ENCODE peak calls at places on chromosomes 4 and X, in five cellular contexts. N, P, K, F and V are unnamed samples.

GRCh38 chr4:127103723-127104122 is 529.0 kb upstream of the INTU start:
- DNase-seq in N (no peak), P (no peak), K (no peak), F (no peak), V (no peak)

GRCh38 chr4:176883681-176884418 is 91.1 kb upstream of the VEGFC start:
- DNase-seq in N (no peak), P (no peak), K (no peak), F (no peak), V (no peak)

GRCh38 chr4:5878359-5878758 is 14.5 kb downstream of the CRMP1 start:
- DNase-seq in N (no peak), P (no peak), K (no peak), F (peak), V (no peak)

GRCh38 chr4:138893991-138894390 is 121.6 kb upstream of the NOCT start:
- DNase-seq in N (no peak), P (no peak), K (no peak), F (no peak), V (no peak)

GRCh38 chr4:159444668-159445067 is 341.8 kb downstream of the RAPGEF2 start:
- DNase-seq in N (no peak), P (no peak), K (peak), F (no peak), V (no peak)

GRCh38 chr4:188439641-188440311 is 300.5 kb downstream of the TRIML1 start:
- DNase-seq in N (no peak), P (no peak), K (no peak), F (peak), V (no peak)

GRCh38 chr4:184750926-184751584 is 17.2 kb upstream of the CENPU start:
- DNase-seq in N (no peak), P (no peak), K (no peak), F (no peak), V (no peak)

GRCh38 chr4:124890522-124890921 is 178.0 kb upstream of the ANKRD50 start:
- DNase-seq in N (no peak), P (no peak), K (no peak), F (no peak), V (no peak)

GRCh38 chrX:129678176-129678880 is 23.6 kb upstream of the APLN start:
- DNase-seq in N (no peak), P (no peak), K (peak), F (peak), V (no peak)

GRCh38 chr4:18850763-18851331 is 829.3 kb upstream of the LCORL start:
- DNase-seq in N (no peak), P (no peak), K (no peak), F (peak), V (no peak)

GRCh38 chr4:95516528-95517011 is 32.2 kb downstream of the UNC5C start:
- DNase-seq in N (no peak), P (no peak), K (no peak), F (no peak), V (no peak)

GRCh38 chr4:163161536-163162205 is 5.0 kb downstream of the NAF1 start:
- DNase-seq in N (no peak), P (no peak), K (no peak), F (no peak), V (no peak)

GRCh38 chrX:84865113-84865512 is 138.6 kb upstream of the APOOL start:
- DNase-seq in N (no peak), P (no peak), K (no peak), F (peak), V (no peak)

GRCh38 chr4:174256277-174256713 is 27.2 kb downstream of the FBXO8 start:
- DNase-seq in N (no peak), P (no peak), K (no peak), F (no peak), V (no peak)

GRCh38 chrX:110180176-110180927 is 137.5 kb downstream of the AMMECR1 start:
- DNase-seq in N (no peak), P (no peak), K (peak), F (no peak), V (no peak)

GRCh38 chr4:47612116-47613023 is 127.3 kb downstream of the ATP10D start:
- DNase-seq in N (no peak), P (no peak), K (no peak), F (no peak), V (no peak)

GRCh38 chrX:56564182-56564885 is 907 bp downstream of the UBQLN2 start:
- DNase-seq in N (no peak), P (no peak), K (peak), F (no peak), V (peak)

GRCh38 chrX:68827848-68828562 is 816 bp upstream of the EFNB1 start:
- DNase-seq in N (peak), P (peak), K (peak), F (peak), V (peak)

GRCh38 chrX:100948557-100948956 is 19.8 kb upstream of the XKRX start:
- DNase-seq in N (no peak), P (no peak), K (no peak), F (no peak), V (no peak)

GRCh38 chrX:97743014-97743413 is 859.3 kb downstream of the RPA4 start:
- DNase-seq in N (no peak), P (no peak), K (no peak), F (no peak), V (no peak)

GRCh38 chr4:146175541-146176453 is at the start of gene LSM6:
- DNase-seq in N (peak), P (peak), K (peak), F (peak), V (peak)

GRCh38 chr4:1639299-1639868 is 44.7 kb downstream of the FAM53A start:
- DNase-seq in N (no peak), P (no peak), K (no peak), F (no peak), V (no peak)

GRCh38 chr4:6076391-6076790 is 58.2 kb upstream of the C4orf50 start:
- DNase-seq in N (no peak), P (no peak), K (peak), F (no peak), V (no peak)

GRCh38 chr4:177005801-177006230 is 213.1 kb upstream of the VEGFC start:
- DNase-seq in N (no peak), P (no peak), K (peak), F (no peak), V (no peak)

GRCh38 chrX:43065978-43066377 is 288.0 kb upstream of the PPP1R2C start:
- DNase-seq in N (no peak), P (no peak), K (no peak), F (no peak), V (no peak)

GRCh38 chr4:71456841-71457240 is 118.0 kb downstream of the SLC4A4 start:
- DNase-seq in N (no peak), P (no peak), K (no peak), F (peak), V (no peak)

GRCh38 chr4:171390626-171391025 is 422.6 kb upstream of the GALNTL6 start:
- DNase-seq in N (no peak), P (no peak), K (no peak), F (peak), V (no peak)

GRCh38 chr4:13783800-13784411 is 156.4 kb upstream of the BOD1L1 start:
- DNase-seq in N (no peak), P (no peak), K (no peak), F (no peak), V (no peak)

GRCh38 chrX:70134116-70134477 is 850 bp downstream of the IGBP1 start:
- DNase-seq in N (peak), P (peak), K (peak), F (no peak), V (no peak)

GRCh38 chrX:21934414-21934813 is 6.1 kb upstream of the SMS start:
- DNase-seq in N (no peak), P (no peak), K (no peak), F (no peak), V (no peak)

GRCh38 chr4:123547167-123547817 is 150.7 kb downstream of the SPRY1 start:
- DNase-seq in N (peak), P (no peak), K (no peak), F (no peak), V (peak)

GRCh38 chrX:69185886-69186285 is 20.6 kb upstream of the PJA1 start:
- DNase-seq in N (no peak), P (no peak), K (no peak), F (no peak), V (no peak)

GRCh38 chrX:15167826-15168225 is 102.1 kb downstream of the ASB9 start:
- DNase-seq in N (no peak), P (no peak), K (no peak), F (no peak), V (no peak)

GRCh38 chrX:31429915-31430314 is 358.1 kb upstream of the FTHL17 start:
- DNase-seq in N (no peak), P (no peak), K (no peak), F (no peak), V (no peak)

GRCh38 chr4:69830529-69831269 is 29.2 kb downstream of the SULT1E1 start:
- DNase-seq in N (no peak), P (no peak), K (no peak), F (peak), V (no peak)

GRCh38 chrX:1389181-1389992 is 2.5 kb downstream of the SLC25A6 start:
- DNase-seq in N (no peak), P (no peak), K (no peak), F (no peak), V (peak)

GRCh38 chr4:135186002-135186401 is 984.4 kb upstream of the PABPC4L start:
- DNase-seq in N (no peak), P (no peak), K (no peak), F (no peak), V (no peak)

GRCh38 chrX:42096262-42096939 is 173.0 kb upstream of the CASK start:
- DNase-seq in N (no peak), P (no peak), K (peak), F (no peak), V (no peak)

GRCh38 chr4:158253350-158253980 is 43.2 kb downstream of the TMEM144 start:
- DNase-seq in N (peak), P (peak), K (peak), F (peak), V (peak)